ENCODE peak calls at places on chromosome 13, in five cellular contexts. B is HFFc6, S is glutamatergic neuron, U is WTC11, X is tibial artery. G is an unnamed sample.

GRCh38 chr13:35478384-35479222 is 2.1 kb upstream of the MAB21L1 start:
- DNase-seq in U (peak; percentile 52), X (no peak), S (peak; percentile 74), B (no peak), G (no peak)

GRCh38 chr13:95192998-95193397 is 108.3 kb downstream of the ABCC4 start:
- DNase-seq in U (no peak), B (no peak), S (no peak), X (no peak), G (no peak)

GRCh38 chr13:112446867-112447266 is 70.7 kb downstream of the SPACA7 start:
- DNase-seq in S (no peak), X (peak; percentile 12), B (no peak), U (no peak), G (no peak)

GRCh38 chr13:101025925-101026324 is 351.3 kb upstream of the TMTC4 start:
- DNase-seq in X (no peak), B (no peak), S (no peak), U (no peak), G (no peak)

GRCh38 chr13:32940601-32941000 is 75.6 kb upstream of the KL start:
- DNase-seq in S (no peak), B (no peak), U (no peak), X (no peak), G (no peak)

GRCh38 chr13:50230365-50230978 is 215.2 kb downstream of the KCNRG start:
- DNase-seq in U (no peak), S (no peak), B (no peak), X (no peak), G (no peak)

GRCh38 chr13:47168086-47168485 is 271.2 kb upstream of the HTR2A start:
- DNase-seq in B (peak; percentile 33), X (no peak), U (no peak), S (no peak), G (no peak)

GRCh38 chr13:30690282-30691188 is 44.8 kb upstream of the ALOX5AP start:
- DNase-seq in B (peak; percentile 85), U (no peak), X (peak; percentile 77), S (peak; percentile 77), G (peak; percentile 27)

GRCh38 chr13:33757713-33758112 is 60.2 kb upstream of the RFC3 start:
- DNase-seq in S (no peak), B (no peak), X (no peak), U (no peak), G (no peak)

GRCh38 chr13:98512774-98513327 is 64.1 kb downstream of the STK24 start:
- DNase-seq in S (no peak), B (no peak), U (no peak), X (no peak), G (no peak)

GRCh38 chr13:46771693-46772092 is 25.3 kb downstream of the ESD start:
- DNase-seq in X (no peak), S (no peak), B (no peak), U (no peak), G (no peak)

GRCh38 chr13:19161308-19161707 is 20.3 kb downstream of the TUBA3C start:
- DNase-seq in X (no peak), B (no peak), U (no peak), S (no peak), G (no peak)

GRCh38 chr13:43776680-43777079 is 10.1 kb downstream of the ENOX1 start:
- DNase-seq in X (no peak), U (no peak), S (no peak), B (no peak), G (no peak)

GRCh38 chr13:62321895-62322294 is 906.2 kb upstream of the PCDH20 start:
- DNase-seq in U (no peak), B (no peak), S (no peak), X (no peak), G (no peak)
- TF ChIP-seq CTCF in U (no peak), B (no peak), S (no peak), X (no peak), G (no peak)

GRCh38 chr13:77113496-77113895 is 86.5 kb upstream of the FBXL3 start:
- DNase-seq in S (no peak), X (no peak), B (no peak), U (no peak), G (no peak)

GRCh38 chr13:77118134-77118533 is 91.2 kb upstream of the FBXL3 start:
- DNase-seq in B (no peak), U (peak; percentile 12), X (no peak), S (no peak), G (no peak)

GRCh38 chr13:77114271-77114670 is 87.3 kb upstream of the FBXL3 start:
- DNase-seq in X (no peak), B (no peak), U (no peak), S (no peak), G (no peak)

GRCh38 chr13:77112961-77113360 is 86.0 kb upstream of the FBXL3 start:
- DNase-seq in S (no peak), X (no peak), U (no peak), B (no peak), G (no peak)
- TF ChIP-seq CTCF in S (no peak), X (no peak), U (no peak), B (no peak), G (no peak)

GRCh38 chr13:53198699-53199098 is 170.1 kb downstream of the OLFM4 start:
- DNase-seq in S (no peak), X (no peak), B (no peak), U (no peak), G (no peak)

GRCh38 chr13:53197424-53197823 is 168.8 kb downstream of the OLFM4 start:
- DNase-seq in X (no peak), B (no peak), S (no peak), U (no peak), G (no peak)

GRCh38 chr13:53200075-53200474 is 171.5 kb downstream of the OLFM4 start:
- DNase-seq in X (no peak), B (no peak), U (no peak), S (no peak), G (no peak)

GRCh38 chr13:53200498-53201453 is 172.2 kb downstream of the OLFM4 start:
- DNase-seq in B (no peak), U (peak; percentile 90), S (peak; percentile 89), X (no peak), G (no peak)

GRCh38 chr13:53198017-53198416 is 169.4 kb downstream of the OLFM4 start:
- DNase-seq in B (no peak), X (no peak), S (no peak), U (no peak), G (no peak)
- TF ChIP-seq CTCF in B (no peak), X (no peak), S (no peak), U (no peak), G (no peak)

GRCh38 chr13:80029170-80029569 is 311.8 kb downstream of the SPRY2 start:
- DNase-seq in U (no peak), S (peak; percentile 15), X (no peak), B (no peak), G (no peak)

GRCh38 chr13:80033286-80033685 is 307.6 kb downstream of the SPRY2 start:
- DNase-seq in U (no peak), X (no peak), B (no peak), S (no peak), G (no peak)

GRCh38 chr13:80035096-80035495 is 305.8 kb downstream of the SPRY2 start:
- DNase-seq in S (no peak), B (no peak), U (no peak), X (no peak), G (no peak)

DNA sequence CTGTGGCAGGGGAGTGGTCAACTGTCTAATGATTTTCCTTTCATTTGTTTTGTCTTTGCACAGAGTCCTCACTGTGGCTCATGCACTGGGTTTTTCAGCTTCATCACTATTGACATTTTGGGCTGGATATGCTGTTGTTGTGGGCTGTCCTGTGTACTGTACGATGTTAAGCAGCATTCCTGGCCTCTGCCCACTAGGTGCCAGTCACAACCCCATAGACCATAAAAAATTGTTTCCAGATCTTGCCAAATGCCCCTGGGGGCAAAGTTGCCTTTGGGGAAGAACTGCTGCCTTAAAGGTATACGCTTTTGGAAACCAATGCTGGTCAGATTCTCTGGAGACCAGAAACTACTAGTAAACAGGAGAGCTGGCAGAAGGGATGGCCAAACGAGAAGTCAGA is 310.4 kb downstream of the SPRY2 start:
- DNase-seq in X (no peak), B (peak; percentile 54), U (peak; percentile 16), S (peak; percentile 17), G (no peak)
- TF ChIP-seq CTCF in X (peak; percentile 19), B (peak; percentile 68), U (no peak), S (no peak), G (no peak)

GRCh38 chr13:52751196-52751595 is 11.6 kb upstream of the CNMD start:
- DNase-seq in X (no peak), B (no peak), U (no peak), S (no peak), G (no peak)
- TF ChIP-seq CTCF in X (no peak), B (no peak), U (no peak), S (no peak), G (no peak)

GRCh38 chr13:21259571-21260455 is 83.4 kb downstream of the MRPL57 start:
- DNase-seq in B (no peak), X (no peak), S (no peak), U (peak; percentile 25), G (no peak)
- TF ChIP-seq CTCF in B (no peak), X (no peak), S (no peak), U (no peak), G (no peak)

DNA sequence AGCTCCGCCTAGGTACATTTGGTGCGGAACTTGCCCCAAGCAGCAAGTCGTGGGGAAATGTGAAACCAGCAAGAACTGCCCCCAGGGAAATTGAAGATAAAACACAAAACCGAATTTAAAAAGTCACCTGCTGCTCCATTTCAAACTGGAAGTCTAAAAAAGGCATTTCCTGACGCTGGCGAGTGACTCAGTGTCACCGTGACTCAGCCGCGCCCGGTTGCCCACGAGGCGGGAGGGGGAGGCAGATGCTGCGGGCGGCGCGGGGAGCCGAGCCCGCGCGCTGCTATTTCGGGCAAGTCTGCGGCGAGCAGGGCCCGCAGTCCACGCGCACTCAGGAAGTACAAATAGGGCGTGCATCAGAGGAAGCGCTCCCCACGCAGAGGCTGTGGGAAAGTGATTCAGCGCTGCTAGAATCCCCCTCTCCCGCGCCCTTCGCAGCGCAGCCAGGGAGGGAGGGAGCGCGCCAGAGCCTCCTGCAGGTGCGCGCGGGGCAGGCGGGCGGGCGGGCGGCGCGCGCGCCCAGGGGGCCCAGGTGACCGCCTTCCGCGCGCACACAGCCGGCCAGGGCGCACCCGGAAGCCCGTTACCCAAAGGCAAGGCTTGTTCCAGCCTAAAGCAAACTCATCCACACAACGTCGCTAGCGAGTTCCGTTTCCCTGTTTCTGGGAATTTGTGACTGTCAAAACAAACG is 168.8 kb downstream of the COL4A1 start:
- DNase-seq in B (peak; percentile 73), S (no peak), X (peak; percentile 73), U (peak; percentile 44), G (peak; percentile 19)
- TF ChIP-seq CTCF in B (no peak), S (no peak), X (no peak), U (no peak), G (no peak)

GRCh38 chr13:39016789-39017188 is 21.1 kb downstream of the PROSER1 start:
- DNase-seq in S (peak; percentile 30), U (no peak), B (peak; percentile 31), X (no peak), G (no peak)
- TF ChIP-seq CTCF in S (peak; percentile 57), U (peak; percentile 21), B (peak; percentile 73), X (no peak), G (no peak)

G was measured in activated B cell treated with CpG ODN at 0.5 μM for 24 hours.